ENCODE peak calls at places on chromosomes 7 and 10, in eight cellular contexts. J is suprapubic skin; D is K562; F is HL-60; W is Right ventricle myocardium superior; X is stimulated activated CD8-positive, alpha-beta memory T cell treated with anti-CD3 and anti-CD28 coated beads, Interleukin-12 subunit alpha, Interleukin-12 subunit beta, amount 100 ng/mL, for 4 hours; Y is effector CD4-positive, alpha-beta T cell; K is AG08395. N is an unnamed sample.

GRCh38 chr7:92695308-92696261 is 105.4 kb upstream of the FAM133B start:
- DNase-seq in J (no peak), F (no peak), K (peak; percentile 70), D (peak; percentile 14), Y (no peak), X (no peak), W (peak; percentile 47), N (no peak)

GRCh38 chr10:86300931-86301330 is 65.7 kb downstream of the GRID1 start:
- DNase-seq in D (no peak), J (peak; percentile 70), X (no peak), Y (no peak), K (no peak), W (no peak), F (no peak), N (no peak)

GRCh38 chr10:59393349-59393748 is 31.0 kb upstream of the FAM13C start:
- DNase-seq in D (no peak), W (no peak), Y (no peak), X (no peak), J (no peak), F (no peak), K (peak; percentile 3), N (no peak)

GRCh38 chr10:132724436-132724835 is 61.5 kb downstream of the NKX6-2 start:
- DNase-seq in K (peak; percentile 95), W (no peak), J (no peak), D (no peak), X (no peak), Y (no peak), F (peak; percentile 84), N (no peak)

GRCh38 chr10:79495306-79495705 is 17.0 kb upstream of the EIF5AL1 start:
- DNase-seq in K (no peak), Y (no peak), J (no peak), X (no peak), W (no peak), F (no peak), D (no peak), N (no peak)

GRCh38 chr7:102978280-102978679 is 65.5 kb downstream of the LRRC17 start:
- DNase-seq in Y (no peak), D (peak; percentile 79), X (no peak), W (peak; percentile 63), F (peak; percentile 32), K (peak; percentile 31), J (no peak), N (no peak)

GRCh38 chr10:3783721-3784432 is 1.1 kb downstream of the KLF6 start:
- DNase-seq in X (no peak), J (no peak), Y (peak; percentile 31), D (no peak), F (peak; percentile 68), K (no peak), W (peak; percentile 84), N (peak; percentile 38)

GRCh38 chr10:120548210-120548609 is 91.2 kb downstream of the PLPP4 start:
- DNase-seq in K (no peak), D (no peak), J (no peak), Y (no peak), W (no peak), X (no peak), F (no peak), N (no peak)

GRCh38 chr7:128094111-128094570 is 62.9 kb upstream of the LRRC4 start:
- DNase-seq in J (no peak), F (no peak), K (no peak), Y (no peak), X (no peak), W (peak; percentile 37), D (no peak), N (no peak)

GRCh38 chr10:5581670-5582566 is 57.2 kb downstream of the CALML3 start:
- DNase-seq in J (no peak), K (no peak), X (no peak), D (no peak), W (no peak), F (peak; percentile 12), Y (no peak), N (no peak)

GRCh38 chr10:49299816-49300139 is 808 bp downstream of the C10orf71 start:
- DNase-seq in D (peak; percentile 56), Y (no peak), K (no peak), J (no peak), F (no peak), X (no peak), W (no peak), N (no peak)

GRCh38 chr10:7400068-7400824 is 10.6 kb downstream of the SFMBT2 start:
- DNase-seq in X (no peak), D (peak; percentile 27), K (no peak), J (no peak), F (no peak), Y (no peak), W (peak; percentile 45), N (no peak)

GRCh38 chr7:63900394-63901203 is 98.0 kb upstream of the ZNF722 start:
- DNase-seq in J (peak; percentile 90), K (peak; percentile 41), Y (peak; percentile 82), W (peak; percentile 94), D (peak; percentile 73), X (peak; percentile 80), F (no peak), N (peak; percentile 93)

GRCh38 chr10:123800821-123801220 is 90.8 kb downstream of the CPXM2 start:
- DNase-seq in W (no peak), J (no peak), X (no peak), D (no peak), F (no peak), Y (no peak), K (no peak), N (no peak)

GRCh38 chr10:8181496-8182174 is 127.1 kb downstream of the GATA3 start:
- DNase-seq in Y (no peak), K (no peak), X (no peak), D (no peak), W (no peak), F (no peak), J (no peak), N (no peak)

GRCh38 chr10:61943699-61944444 is 42.4 kb downstream of the ARID5B start:
- DNase-seq in X (no peak), D (no peak), Y (no peak), K (peak; percentile 19), J (no peak), F (no peak), W (no peak), N (peak; percentile 36)

GRCh38 chr10:99881371-99881770 is 98.9 kb downstream of the ABCC2 start:
- DNase-seq in J (no peak), F (no peak), D (no peak), Y (no peak), W (no peak), X (no peak), K (no peak), N (no peak)

GRCh38 chr10:125003146-125003900 is 61.4 kb downstream of the ZRANB1 start:
- DNase-seq in Y (no peak), J (peak; percentile 70), W (no peak), K (no peak), F (no peak), X (no peak), D (no peak), N (no peak)

GRCh38 chr7:116576350-116577319 is 51.8 kb downstream of the CAV1 start:
- DNase-seq in Y (no peak), K (peak; percentile 83), W (no peak), J (no peak), D (peak; percentile 15), F (no peak), X (no peak), N (no peak)

GRCh38 chr7:151825711-151826110 is 51.2 kb downstream of the PRKAG2 start:
- DNase-seq in F (no peak), K (no peak), Y (no peak), X (no peak), W (peak; percentile 43), J (no peak), D (no peak), N (no peak)

GRCh38 chr10:129415261-129416135 is 51.5 kb upstream of the MGMT start:
- DNase-seq in X (no peak), Y (no peak), D (no peak), W (no peak), J (no peak), F (no peak), K (no peak), N (no peak)

GRCh38 chr7:12610899-12611298 is 40.4 kb downstream of the SCIN start:
- DNase-seq in J (no peak), D (no peak), K (no peak), X (no peak), W (no peak), F (no peak), Y (no peak), N (no peak)

GRCh38 chr10:323651-324293 is 188.5 kb downstream of the ZMYND11 start:
- DNase-seq in W (peak; percentile 90), K (peak; percentile 97), F (peak; percentile 15), Y (peak; percentile 10), J (peak; percentile 90), X (peak; percentile 34), D (peak; percentile 14), N (no peak)

GRCh38 chr10:133355991-133356390 is 1.8 kb downstream of the FUOM start:
- DNase-seq in W (peak; percentile 32), X (no peak), D (no peak), K (no peak), F (no peak), Y (no peak), J (no peak), N (no peak)

GRCh38 chr10:110496553-110497437 is 912 bp upstream of the DUSP5 start:
- DNase-seq in J (no peak), F (no peak), X (no peak), Y (no peak), W (no peak), K (no peak), D (no peak), N (no peak)

GRCh38 chr10:50511512-50512213 is 112.1 kb downstream of the SGMS1 start:
- DNase-seq in W (no peak), K (no peak), X (no peak), J (no peak), D (peak; percentile 40), F (no peak), Y (no peak), N (peak; percentile 16)

GRCh38 chr10:46550795-46551700 is 5.4 kb downstream of the GPRIN2 start:
- DNase-seq in K (no peak), D (peak; percentile 59), Y (no peak), X (no peak), J (peak; percentile 76), F (no peak), W (no peak), N (peak; percentile 9)

GRCh38 chr7:844043-844442 is 11.8 kb downstream of the SUN1 start:
- DNase-seq in F (no peak), Y (no peak), D (no peak), J (no peak), X (no peak), K (no peak), W (peak; percentile 30), N (no peak)

GRCh38 chr7:158863611-158864506 is 7.5 kb downstream of the DYNC2I1 start:
- DNase-seq in D (peak; percentile 98), F (peak; percentile 61), X (no peak), Y (no peak), J (peak; percentile 91), W (peak; percentile 90), K (peak; percentile 86), N (peak; percentile 38)

GRCh38 chr10:381805-382204 is 246.6 kb downstream of the ZMYND11 start:
- DNase-seq in W (no peak), X (no peak), J (no peak), Y (no peak), D (no peak), F (no peak), K (no peak), N (no peak)

GRCh38 chr7:128672927-128673517 is 930 bp downstream of the GARIN1A start:
- DNase-seq in F (no peak), Y (no peak), J (no peak), W (no peak), D (peak; percentile 68), X (no peak), K (no peak), N (no peak)

N was measured in activated naive CD4-positive, alpha-beta T cell treated with anti-CD3 and anti-CD28 coated beads, Interleukin-2, amount 50 U/mL, for 16 hours.